ENCODE peak calls at places on chromosomes 11 and 22, in four cellular contexts. J is HCT116, M is A549, O is HepG2. P is an unnamed sample.

GRCh38 chr11:126476256-126476970 is 120.9 kb downstream of the ST3GAL4 start:
- DNase-seq in J (no peak), M (no peak), O (no peak), P (no peak)

GRCh38 chr11:95289378-95289777 is 58.4 kb upstream of the SESN3 start:
- DNase-seq in J (peak), M (no peak), O (no peak), P (no peak)

GRCh38 chr22:21760640-21761039 is 25.0 kb upstream of the YPEL1 start:
- DNase-seq in J (no peak), M (no peak), O (no peak), P (no peak)

GRCh38 chr11:20795005-20795404 is 125.6 kb downstream of the NELL1 start:
- DNase-seq in J (no peak), M (no peak), O (no peak), P (no peak)

GRCh38 chr11:116791002-116791812 is 472 bp downstream of the APOA5 start:
- DNase-seq in J (peak), M (peak), O (peak), P (no peak)

GRCh38 chr11:126355926-126356897 is 726 bp downstream of the ST3GAL4 start:
- DNase-seq in J (no peak), M (no peak), O (peak), P (no peak)

GRCh38 chr11:133619973-133620372 is 87.7 kb upstream of the OPCML start:
- DNase-seq in J (no peak), M (no peak), O (peak), P (peak)

GRCh38 chr11:47408598-47409439 is 429 bp downstream of the SLC39A13 start:
- DNase-seq in J (no peak), M (peak), O (no peak), P (no peak)

GRCh38 chr11:30855383-30856006 is 269.3 kb upstream of the MPPED2 start:
- DNase-seq in J (no peak), M (peak), O (peak), P (no peak)

GRCh38 chr11:133927690-133928627 is 28.8 kb downstream of the IGSF9B start:
- DNase-seq in J (no peak), M (peak), O (peak), P (no peak)

GRCh38 chr11:27013741-27014415 is 20.0 kb downstream of the FIBIN start:
- DNase-seq in J (no peak), M (no peak), O (no peak), P (no peak)

GRCh38 chr11:22130462-22131053 is 62.3 kb upstream of the ANO5 start:
- DNase-seq in J (no peak), M (peak), O (no peak), P (no peak)

GRCh38 chr11:3225159-3225758 is 6.6 kb upstream of the MRGPRG start:
- DNase-seq in J (no peak), M (no peak), O (no peak), P (no peak)

GRCh38 chr22:40179535-40179934 is 1.8 kb downstream of the TNRC6B start:
- DNase-seq in J (no peak), M (no peak), O (no peak), P (no peak)

GRCh38 chr22:17264321-17265052 is 45.3 kb upstream of the ADA2 start:
- DNase-seq in J (no peak), M (no peak), O (no peak), P (no peak)

GRCh38 chr11:33912405-33913361 is 20.8 kb upstream of the LMO2 start:
- DNase-seq in J (peak), M (peak), O (no peak), P (peak)

GRCh38 chr22:33747576-33748180 is 172.6 kb downstream of the LARGE1 start:
- DNase-seq in J (no peak), M (peak), O (no peak), P (no peak)

GRCh38 chr11:78349614-78350013 is 68.0 kb downstream of the GAB2 start:
- DNase-seq in J (no peak), M (no peak), O (no peak), P (no peak)

GRCh38 chr11:32032478-32032877 is 58.4 kb upstream of the RCN1 start:
- DNase-seq in J (no peak), M (no peak), O (no peak), P (peak)

GRCh38 chr11:45803981-45804805 is 756 bp upstream of the SLC35C1 start:
- DNase-seq in J (no peak), M (peak), O (peak), P (no peak)

GRCh38 chr11:281486-282161 is 3.4 kb downstream of the NLRP6 start:
- DNase-seq in J (no peak), M (no peak), O (no peak), P (no peak)

GRCh38 chr11:46066335-46066734 is 54.9 kb downstream of the PHF21A start:
- DNase-seq in J (no peak), M (no peak), O (no peak), P (no peak)

GRCh38 chr11:1988667-1989317 is 8.8 kb downstream of the H19 start:
- DNase-seq in J (no peak), M (peak), O (peak), P (no peak)

GRCh38 chr11:116558504-116559252 is 214.1 kb downstream of the BUD13 start:
- DNase-seq in J (no peak), M (no peak), O (no peak), P (no peak)

GRCh38 chr22:29369460-29369859 is 18.9 kb downstream of the AP1B1 start:
- DNase-seq in J (no peak), M (no peak), O (no peak), P (no peak)

GRCh38 chr11:29438815-29439214 is 578.0 kb downstream of the KCNA4 start:
- DNase-seq in J (no peak), M (no peak), O (no peak), P (no peak)

GRCh38 chr11:113034591-113034990 is 73.4 kb downstream of the NCAM1 start:
- DNase-seq in J (no peak), M (no peak), O (no peak), P (no peak)

GRCh38 chr11:102254047-102254446 is 63.2 kb upstream of the BIRC3 start:
- DNase-seq in J (peak), M (peak), O (no peak), P (no peak)

GRCh38 chr11:102097175-102097574 is 13.1 kb upstream of the YAP1 start:
- DNase-seq in J (no peak), M (no peak), O (no peak), P (no peak)

GRCh38 chr11:34271727-34272126 is 86.1 kb downstream of the ABTB2 start:
- DNase-seq in J (no peak), M (no peak), O (no peak), P (no peak)

GRCh38 chr22:50270302-50271010 is at the start of gene MAPK11:
- DNase-seq in J (no peak), M (peak), O (peak), P (no peak)

DNA sequence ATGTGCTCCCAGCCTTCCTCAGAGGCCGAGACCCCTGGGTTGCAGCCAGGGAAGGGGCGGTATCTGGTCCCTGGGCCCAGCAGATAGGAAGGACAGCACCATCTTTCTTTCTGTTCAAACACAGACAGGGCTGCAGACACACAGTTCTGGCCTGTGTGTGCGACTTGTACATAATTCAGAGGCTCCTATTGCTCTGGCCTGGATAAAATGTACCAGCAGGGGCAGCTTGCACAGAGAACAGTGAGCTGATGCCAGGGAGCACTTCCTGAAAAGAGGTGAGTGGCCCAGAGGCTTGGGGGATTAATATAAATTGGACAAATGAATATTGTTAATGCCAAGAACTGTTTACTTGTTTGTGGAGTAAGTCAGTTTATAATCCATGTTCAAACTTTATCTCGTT is 16.5 kb downstream of the GDPD5 start:
- DNase-seq in J (no peak), M (no peak), O (no peak), P (no peak)
- TF ChIP-seq MAX in J (no peak), M (no peak), O (no peak), P (no peak)

GRCh38 chr22:46367707-46368191 is 32.2 kb downstream of the TRMU start:
- DNase-seq in J (peak), M (peak), O (peak), P (no peak)
- TF ChIP-seq MAX in J (no peak), M (peak), O (no peak), P (no peak)

GRCh38 chr22:23894710-23895598 is 771 bp downstream of the MIF start:
- DNase-seq in J (peak), M (peak), O (peak), P (peak)
- TF ChIP-seq MAX in J (peak), M (peak), O (peak), P (peak)

DNA sequence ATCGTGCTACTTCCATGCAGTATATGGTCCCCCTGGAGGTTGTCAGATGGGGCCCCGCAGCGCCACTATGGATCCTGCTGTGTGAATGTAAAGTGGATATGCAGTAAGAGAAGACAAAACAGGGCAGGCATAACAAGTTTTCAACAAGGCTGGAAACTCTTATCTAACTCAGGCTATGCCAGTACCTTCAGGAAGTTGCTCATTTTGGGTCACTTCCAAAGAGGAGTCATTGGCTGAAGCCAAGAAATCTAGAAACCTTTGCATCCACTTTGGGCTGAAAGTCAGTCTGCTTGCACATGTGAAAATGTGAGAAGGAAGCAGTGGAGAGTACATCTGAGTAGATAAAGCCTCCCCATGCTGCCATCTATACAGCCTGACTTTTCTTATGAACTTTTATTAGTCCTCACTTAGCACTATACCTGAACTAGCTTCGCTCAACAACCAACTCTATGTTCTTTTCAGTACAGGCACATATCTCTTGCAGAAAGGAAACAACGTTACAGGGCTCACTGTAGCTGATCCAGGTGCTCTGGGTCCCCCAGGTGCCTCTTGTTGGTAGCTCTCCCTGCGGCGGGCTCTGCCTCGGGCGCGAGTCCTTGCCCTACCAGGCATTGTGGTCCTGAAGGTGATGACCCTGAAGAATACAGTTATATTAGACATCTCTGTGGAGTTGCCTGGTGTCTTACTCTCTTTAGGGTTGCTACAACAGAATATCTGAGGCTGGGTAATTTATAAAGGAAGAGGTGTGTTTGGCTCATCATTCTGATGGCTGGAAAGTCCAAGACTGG is 12.4 kb downstream of the PIWIL3 start:
- DNase-seq in J (no peak), M (no peak), O (no peak), P (no peak)
- TF ChIP-seq MAX in J (no peak), M (no peak), O (no peak), P (no peak)

GRCh38 chr11:128240546-128240945 is 346.8 kb downstream of the ETS1 start:
- DNase-seq in J (no peak), M (no peak), O (no peak), P (no peak)
- TF ChIP-seq MAX in J (no peak), M (no peak), O (no peak), P (no peak)

DNA sequence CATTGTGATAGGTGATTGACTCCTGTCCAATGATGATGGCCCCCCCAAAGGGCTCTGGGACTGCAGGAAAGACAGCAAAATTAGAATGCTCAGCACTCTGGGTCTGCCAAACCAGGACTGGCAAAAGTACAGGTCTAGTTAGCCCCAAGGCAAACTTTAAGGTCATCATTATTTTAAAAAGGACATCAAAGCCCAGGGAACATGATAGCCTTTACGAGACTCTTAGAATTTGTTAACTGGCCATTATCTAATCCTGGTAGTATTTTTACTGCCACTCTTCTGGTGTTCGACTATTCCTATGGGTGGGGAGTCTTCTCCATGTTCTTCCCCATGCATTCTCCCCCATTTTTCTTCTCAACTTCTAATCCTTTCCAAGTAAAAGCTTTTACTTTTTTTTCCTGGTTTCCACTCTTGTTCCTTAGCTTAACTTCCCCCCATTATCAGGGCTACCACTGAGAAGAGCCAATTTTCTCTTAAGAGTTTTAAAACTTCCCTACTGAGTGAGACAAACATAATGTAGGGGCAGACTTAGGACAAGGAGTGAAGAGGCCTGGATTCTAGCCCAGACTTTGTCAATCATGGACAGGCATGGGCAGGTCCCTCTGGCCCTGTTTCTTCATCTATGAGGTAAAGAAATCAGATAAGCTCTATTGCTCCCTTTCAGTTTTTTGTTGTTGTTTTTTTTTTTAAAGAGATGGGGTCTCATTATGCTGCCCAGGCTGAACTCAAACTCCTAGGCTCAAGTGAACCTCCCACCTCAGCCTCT is 7.1 kb downstream of the DDB1 start:
- DNase-seq in J (no peak), M (no peak), O (no peak), P (no peak)
- TF ChIP-seq MAX in J (no peak), M (no peak), O (no peak), P (no peak)

GRCh38 chr22:26847046-26847445 is 189.7 kb downstream of the MIAT start:
- DNase-seq in J (no peak), M (no peak), O (no peak), P (no peak)
- TF ChIP-seq MAX in J (no peak), M (no peak), O (no peak), P (no peak)

GRCh38 chr11:118212131-118212725 is 12.6 kb downstream of the JAML start:
- DNase-seq in J (no peak), M (no peak), O (peak), P (no peak)
- TF ChIP-seq MAX in J (no peak), M (no peak), O (peak), P (no peak)

GRCh38 chr11:38543951-38544350 is 1945.9 kb upstream of the RAG2 start:
- DNase-seq in J (no peak), M (no peak), O (no peak), P (no peak)

GRCh38 chr11:38547464-38547863 is 1949.4 kb upstream of the RAG2 start:
- DNase-seq in J (no peak), M (no peak), O (no peak), P (no peak)

GRCh38 chr11:38538866-38539651 is 1941.0 kb upstream of the RAG2 start:
- DNase-seq in J (no peak), M (no peak), O (no peak), P (no peak)

DNA sequence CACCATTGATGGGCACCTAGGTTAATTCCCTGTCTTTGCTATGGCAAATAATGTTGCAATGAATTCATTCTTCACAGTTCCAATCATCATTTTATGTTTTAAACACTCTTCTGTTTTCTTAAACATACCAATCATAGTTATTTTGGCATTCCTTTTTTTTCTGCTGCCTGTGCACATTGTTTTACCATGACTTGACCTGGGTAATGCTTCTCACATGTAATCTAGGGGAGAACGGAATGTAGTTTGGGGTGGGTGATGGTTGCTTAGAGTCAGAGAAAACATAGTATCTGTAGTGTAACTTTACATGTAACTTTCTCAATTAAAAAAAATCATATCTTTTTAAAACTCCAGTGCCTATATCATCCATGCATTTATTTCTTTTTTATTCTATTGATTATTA is 1945.3 kb upstream of the RAG2 start:
- DNase-seq in J (no peak), M (no peak), O (no peak), P (no peak)
- TF ChIP-seq MAX in J (no peak), M (no peak), O (no peak), P (no peak)

GRCh38 chr11:12733091-12733490 is 58.9 kb downstream of the TEAD1 start:
- DNase-seq in J (no peak), M (no peak), O (peak), P (no peak)

GRCh38 chr11:12729941-12730340 is 55.7 kb downstream of the TEAD1 start:
- DNase-seq in J (no peak), M (no peak), O (no peak), P (no peak)

GRCh38 chr11:12728417-12728816 is 54.2 kb downstream of the TEAD1 start:
- DNase-seq in J (no peak), M (no peak), O (no peak), P (no peak)

GRCh38 chr11:12735262-12735661 is 61.0 kb downstream of the TEAD1 start:
- DNase-seq in J (no peak), M (no peak), O (no peak), P (no peak)

DNA sequence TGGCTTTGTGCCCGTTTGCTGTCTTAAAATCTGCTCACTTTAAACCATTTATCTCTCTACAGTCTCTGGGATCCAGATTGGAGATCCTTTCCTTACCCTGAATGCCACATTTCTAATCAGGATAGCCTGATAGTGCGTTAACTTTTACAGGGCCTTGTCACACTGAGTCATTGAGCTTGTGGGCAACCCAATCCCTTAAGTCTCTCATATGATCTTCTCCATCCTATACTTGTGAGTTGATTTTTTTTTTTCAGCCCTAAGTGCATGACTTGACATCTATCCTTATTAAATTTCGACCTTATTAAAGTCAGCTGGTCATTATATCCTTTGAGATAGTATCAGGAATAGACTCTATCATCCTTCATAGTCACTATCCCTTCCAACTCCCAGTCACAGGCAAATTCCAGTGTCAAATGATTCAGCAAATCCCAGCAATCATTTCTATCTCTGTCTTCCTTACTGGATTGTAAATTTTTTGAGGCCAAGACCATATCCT is 57.7 kb downstream of the TEAD1 start:
- DNase-seq in J (peak), M (no peak), O (no peak), P (no peak)
- TF ChIP-seq MAX in J (no peak), M (no peak), O (no peak), P (no peak)